ENCODE peak calls at places on chromosomes 6 and 20, in five cellular contexts. M, V, R, U and Q are unnamed samples.

GRCh38 chr6:27126046-27126814 is 121.3 kb upstream of the PRSS16 start:
- DNase-seq in V (no peak), R (no peak), M (no peak), U (no peak), Q (no peak)

GRCh38 chr6:107458687-107459282 is 579 bp downstream of the PDSS2 start:
- DNase-seq in R (peak; percentile 74), M (no peak), V (no peak), U (peak; percentile 35), Q (no peak)

GRCh38 chr20:5642155-5642981 is 107.8 kb upstream of the SHLD1 start:
- DNase-seq in U (no peak), R (no peak), M (no peak), V (peak; percentile 65), Q (no peak)

GRCh38 chr6:30781697-30782424 is 37.5 kb upstream of the IER3 start:
- DNase-seq in U (peak; percentile 95), M (no peak), R (no peak), V (peak; percentile 91), Q (peak; percentile 94)

GRCh38 chr6:16729183-16729696 is 32.0 kb downstream of the ATXN1 start:
- DNase-seq in R (no peak), V (no peak), U (no peak), M (no peak), Q (peak; percentile 64)

GRCh38 chr6:127148511-127148910 is 30.0 kb downstream of the RSPO3 start:
- DNase-seq in U (peak; percentile 24), V (no peak), M (no peak), R (no peak), Q (no peak)

GRCh38 chr6:33851959-33852358 is 48.2 kb upstream of the MLN start:
- DNase-seq in U (no peak), V (no peak), M (peak; percentile 71), R (no peak), Q (no peak)

GRCh38 chr6:11772109-11772830 is 6.3 kb downstream of the ADTRP start:
- DNase-seq in R (no peak), M (no peak), V (peak; percentile 99), U (peak; percentile 41), Q (peak; percentile 96)

GRCh38 chr6:170067257-170067656 is 223.6 kb downstream of the DLL1 start:
- DNase-seq in M (peak; percentile 13), V (no peak), R (no peak), U (no peak), Q (no peak)

GRCh38 chr20:23880426-23880825 is 878 bp upstream of the CST5 start:
- DNase-seq in V (no peak), U (no peak), M (no peak), R (no peak), Q (no peak)

GRCh38 chr6:1045239-1045638 is 266.7 kb upstream of the FOXQ1 start:
- DNase-seq in M (no peak), R (no peak), U (no peak), V (no peak), Q (no peak)

GRCh38 chr6:80094017-80094416 is 12.5 kb upstream of the BCKDHB start:
- DNase-seq in R (peak; percentile 45), V (no peak), M (no peak), U (no peak), Q (no peak)

GRCh38 chr6:53309059-53309896 is 39.5 kb downstream of the ELOVL5 start:
- DNase-seq in M (no peak), V (peak; percentile 45), R (peak; percentile 95), U (no peak), Q (no peak)

GRCh38 chr20:43530321-43531090 is 23.0 kb downstream of the L3MBTL1 start:
- DNase-seq in V (no peak), U (no peak), R (no peak), M (no peak), Q (no peak)

GRCh38 chr6:41560440-41561192 is 14.4 kb downstream of the FOXP4 start:
- DNase-seq in R (peak; percentile 16), M (peak; percentile 80), U (peak; percentile 59), V (no peak), Q (no peak)

GRCh38 chr20:20493701-20494100 is 125.8 kb downstream of the INSM1 start:
- DNase-seq in M (no peak), V (no peak), R (no peak), U (no peak), Q (no peak)

GRCh38 chr6:133894795-133895401 is 6.0 kb downstream of the TCF21 start:
- DNase-seq in M (no peak), R (no peak), U (no peak), V (peak; percentile 22), Q (no peak)
- H3K4me3 ChIP-seq in M (no peak overlapping the region), R (no peak overlapping the region), U (no peak overlapping the region), V (no peak overlapping the region), Q (no peak overlapping the region)

GRCh38 chr6:78614961-78615360 is 252.4 kb upstream of the IRAK1BP1 start:
- DNase-seq in U (no peak), V (no peak), M (no peak), R (no peak), Q (no peak)
- H3K4me3 ChIP-seq in U (no peak overlapping the region), V (no peak overlapping the region), M (no peak overlapping the region), R (no peak overlapping the region), Q (no peak overlapping the region)

DNA sequence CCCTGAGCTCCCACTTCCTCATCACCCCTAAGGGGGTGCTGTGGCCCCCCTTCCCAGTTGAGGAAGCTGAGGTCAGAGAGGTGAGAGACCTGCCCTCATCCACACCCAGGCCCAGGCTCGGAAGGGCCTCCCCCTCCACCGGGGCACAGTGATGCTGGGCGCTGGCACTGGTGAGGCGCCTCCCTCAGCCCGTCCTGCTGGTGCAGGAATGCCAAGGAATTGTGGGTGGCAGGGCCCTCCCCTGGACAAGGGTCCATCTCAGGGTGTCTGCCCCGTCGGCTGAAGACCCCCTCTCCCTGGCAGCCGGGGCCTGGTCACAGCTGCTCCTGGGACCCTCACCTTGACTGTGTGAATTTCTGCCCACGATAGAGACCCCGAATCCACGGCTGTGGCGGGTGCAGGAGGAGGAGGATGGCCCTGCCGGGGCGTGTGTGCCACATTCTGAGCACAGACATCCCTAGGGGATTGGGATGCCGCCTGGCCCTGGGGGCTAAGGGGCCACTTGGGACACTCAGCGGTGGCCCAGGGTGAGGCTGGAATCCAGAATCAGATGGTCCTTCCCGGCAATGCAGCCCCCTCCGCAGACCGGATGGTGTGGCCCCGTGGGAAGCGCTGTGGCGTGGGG is 70.2 kb upstream of the GATA5 start:
- DNase-seq in R (no peak), M (no peak), U (no peak), V (no peak), Q (no peak)
- H3K4me3 ChIP-seq in R (no peak overlapping the region), M (no peak overlapping the region), U (no peak overlapping the region), V (no peak overlapping the region), Q (no peak overlapping the region)

DNA sequence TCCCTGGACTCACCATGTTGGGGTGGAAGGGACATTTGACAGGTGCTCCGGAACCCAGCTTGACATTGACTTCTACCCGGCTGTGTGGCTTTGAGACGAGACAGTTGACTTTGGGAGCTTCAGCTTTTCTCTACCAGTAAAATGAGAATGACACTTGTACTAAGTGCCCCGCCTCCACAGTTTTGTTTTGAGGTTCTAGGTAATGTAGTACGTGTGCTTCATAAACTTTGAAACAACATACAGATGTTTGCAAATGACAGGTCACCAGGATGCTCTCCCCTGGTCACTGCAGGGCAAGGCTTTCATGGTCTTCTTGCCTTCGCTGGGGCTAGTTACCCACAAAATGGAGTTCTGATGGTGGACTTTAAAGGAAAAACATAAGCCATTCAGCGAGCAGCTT is 31.3 kb downstream of the CLIC5 start:
- DNase-seq in R (no peak), V (no peak), U (no peak), M (no peak), Q (no peak)
- H3K4me3 ChIP-seq in R (no peak overlapping the region), V (no peak overlapping the region), U (no peak overlapping the region), M (no peak overlapping the region), Q (no peak overlapping the region)

DNA sequence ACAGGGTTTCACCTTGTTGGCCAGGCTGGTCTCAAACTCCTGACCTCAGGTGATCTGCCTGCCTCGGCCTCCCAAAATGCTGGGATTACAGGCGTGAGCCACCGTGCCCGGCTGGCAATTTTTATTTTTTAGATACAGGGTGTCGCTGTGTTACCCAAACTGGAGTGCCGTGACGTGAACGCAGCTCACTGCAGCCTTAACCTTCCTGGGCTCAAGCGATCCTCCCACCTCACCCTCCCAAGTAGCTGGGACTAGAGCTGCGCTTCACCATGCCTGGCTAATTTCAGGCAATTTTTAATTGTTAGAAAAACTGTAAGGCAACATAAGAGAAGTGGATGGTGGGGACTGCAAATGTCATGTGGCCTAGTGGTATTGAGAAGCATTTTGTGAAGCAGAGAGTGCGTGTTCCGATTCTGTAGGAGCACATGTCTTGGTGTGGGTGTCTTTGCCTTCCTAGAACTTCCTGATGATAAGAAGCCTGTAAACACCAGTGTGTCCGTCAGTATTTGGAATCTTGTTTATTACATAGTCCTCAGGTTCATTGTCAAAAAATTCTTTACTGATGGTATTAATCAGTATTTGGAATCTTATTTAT is 18.0 kb downstream of the JARID2 start:
- DNase-seq in V (no peak), U (no peak), M (no peak), R (no peak), Q (no peak)
- H3K4me3 ChIP-seq in V (no peak overlapping the region), U (no peak overlapping the region), M (no peak overlapping the region), R (no peak overlapping the region), Q (no peak overlapping the region)

GRCh38 chr20:14617123-14617522 is 279.7 kb upstream of the FLRT3 start:
- DNase-seq in R (no peak), M (no peak), V (no peak), U (no peak), Q (peak; percentile 65)
- H3K4me3 ChIP-seq in R (no peak overlapping the region), M (no peak overlapping the region), V (no peak overlapping the region), U (no peak overlapping the region), Q (no peak overlapping the region)